ENCODE peak calls at places on chromosomes 16 and 17, in eight cellular contexts. M, K, W, S, I, U, V and J are unnamed samples. For H3K36me3, the result is how much of the 10 kb centered on the place peaks cover.

GRCh38 chr17:61144876-61145564 is 254.6 kb upstream of the TBX2 start:
- DNase-seq in M (no peak), K (no peak), W (no peak), S (no peak), I (no peak), U (no peak), V (no peak), J (no peak)

GRCh38 chr17:48542114-48542955 is 2.6 kb downstream of the HOXB2 start:
- DNase-seq in M (no peak), K (no peak), W (no peak), S (no peak), I (no peak), U (no peak), V (peak), J (no peak)

GRCh38 chr17:30950669-30951399 is 20.0 kb upstream of the RNF135 start:
- DNase-seq in M (peak), K (no peak), W (peak), S (peak), I (peak), U (peak), V (peak), J (peak)

GRCh38 chr16:47507701-47508100 is 46.6 kb downstream of the PHKB start:
- DNase-seq in M (no peak), K (no peak), W (no peak), S (no peak), I (no peak), U (no peak), V (no peak), J (no peak)

GRCh38 chr17:44222112-44222869 is 2.8 kb upstream of the UBTF start:
- DNase-seq in M (no peak), K (peak), W (peak), S (peak), I (peak), U (peak), V (peak), J (peak)

GRCh38 chr17:4733073-4733531 is 1.9 kb downstream of the MED11 start:
- DNase-seq in M (no peak), K (no peak), W (no peak), S (no peak), I (no peak), U (no peak), V (no peak), J (peak)

GRCh38 chr17:77098884-77099545 is 41.8 kb upstream of the SEC14L1 start:
- DNase-seq in M (no peak), K (no peak), W (peak), S (peak), I (peak), U (peak), V (no peak), J (no peak)

GRCh38 chr16:66740010-66740409 is 11.4 kb downstream of the DYNC1LI2 start:
- DNase-seq in M (no peak), K (no peak), W (no peak), S (no peak), I (no peak), U (peak), V (no peak), J (no peak)

GRCh38 chr16:24189941-24190340 is 66.2 kb upstream of the CACNG3 start:
- DNase-seq in M (no peak), K (no peak), W (no peak), S (no peak), I (no peak), U (no peak), V (no peak), J (no peak)

GRCh38 chr16:7791191-7791590 is 458.5 kb downstream of the RBFOX1 start:
- DNase-seq in M (no peak), K (no peak), W (no peak), S (no peak), I (no peak), U (no peak), V (no peak), J (no peak)

GRCh38 chr17:7842950-7843535 is 9.0 kb downstream of the KDM6B start:
- DNase-seq in M (no peak), K (peak), W (peak), S (peak), I (peak), U (peak), V (peak), J (peak)

GRCh38 chr16:27437946-27438345 is 36.0 kb downstream of the IL21R start:
- DNase-seq in M (no peak), K (no peak), W (no peak), S (no peak), I (no peak), U (no peak), V (no peak), J (no peak)

GRCh38 chr16:11297492-11298142 is 16.5 kb upstream of the PRM1 start:
- DNase-seq in M (peak), K (no peak), W (peak), S (peak), I (peak), U (peak), V (peak), J (peak)

GRCh38 chr17:54261465-54261864 is 438.7 kb downstream of the KIF2B start:
- DNase-seq in M (no peak), K (no peak), W (no peak), S (no peak), I (no peak), U (no peak), V (no peak), J (no peak)
- H3K36me3 ChIP-seq in M (under half), K (under half), W (under half), S (under half), I (under half), U (under half), V (under half), J (under half)

DNA sequence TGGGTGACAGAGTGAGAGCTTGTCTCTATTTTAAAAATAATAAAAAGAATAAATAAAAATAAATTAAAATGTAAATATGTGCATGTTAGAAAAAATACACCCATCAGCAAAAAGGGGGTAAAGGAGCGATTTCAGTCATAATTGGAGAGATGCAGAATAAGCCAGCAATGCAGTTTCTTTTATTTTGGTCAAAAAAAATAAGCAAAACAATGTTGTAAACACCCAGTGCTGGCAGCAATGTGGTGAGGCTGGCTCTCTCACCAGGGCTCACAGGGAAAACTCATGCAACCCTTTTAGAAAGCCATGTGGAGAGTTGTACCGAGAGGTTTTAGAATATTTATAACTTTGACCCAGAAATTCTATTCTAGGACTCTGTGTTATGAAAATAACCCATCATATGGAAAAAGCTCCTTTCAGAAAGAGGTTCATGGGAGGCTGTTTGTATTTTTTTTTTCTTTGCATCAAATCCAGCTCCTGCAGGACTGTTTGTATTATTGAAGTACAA is 8.5 kb downstream of the STH start:
- DNase-seq in M (no peak), K (no peak), W (no peak), S (no peak), I (no peak), U (no peak), V (no peak), J (no peak)
- H3K36me3 ChIP-seq in M (under half), K (under half), W (under half), S (under half), I (under half), U (under half), V (under half), J (under half)

GRCh38 chr16:15729152-15729551 is 79.1 kb downstream of the NDE1 start:
- DNase-seq in M (no peak), K (no peak), W (no peak), S (no peak), I (no peak), U (no peak), V (no peak), J (no peak)
- H3K36me3 ChIP-seq in M (half or more), K (under half), W (under half), S (under half), I (under half), U (under half), V (under half), J (under half)

DNA sequence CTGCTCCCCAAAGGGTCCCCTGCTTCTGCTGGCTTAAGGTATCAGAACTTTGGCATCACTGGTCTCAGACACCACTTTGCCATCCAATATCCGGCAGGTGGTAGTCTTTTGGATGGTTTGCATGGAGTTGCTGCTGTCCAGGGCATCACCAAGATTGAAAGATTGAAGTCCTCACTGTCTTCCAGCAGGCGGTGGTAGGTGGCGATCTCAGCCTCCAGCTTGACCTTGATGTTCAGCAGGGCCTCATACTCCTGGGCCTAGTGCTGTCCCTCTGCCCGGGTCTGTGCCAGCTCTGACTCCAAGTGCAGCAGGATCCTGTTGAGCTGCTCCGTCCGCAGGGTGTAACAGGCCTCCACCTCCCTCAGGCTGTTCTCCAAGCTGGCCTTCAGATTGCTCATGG is 43.0 kb upstream of the TMEM97 start:
- DNase-seq in M (no peak), K (no peak), W (no peak), S (no peak), I (no peak), U (no peak), V (no peak), J (no peak)
- H3K36me3 ChIP-seq in M (under half), K (under half), W (under half), S (under half), I (under half), U (under half), V (under half), J (under half)

GRCh38 chr17:18323507-18324139 is 8.5 kb downstream of the SMCR8 start:
- DNase-seq in M (no peak), K (no peak), W (no peak), S (no peak), I (no peak), U (no peak), V (no peak), J (no peak)

GRCh38 chr17:18326039-18326438 is 10.9 kb downstream of the SMCR8 start:
- DNase-seq in M (no peak), K (no peak), W (no peak), S (no peak), I (no peak), U (no peak), V (no peak), J (no peak)

GRCh38 chr17:18322522-18322921 is 7.4 kb downstream of the SMCR8 start:
- DNase-seq in M (no peak), K (no peak), W (no peak), S (no peak), I (no peak), U (no peak), V (no peak), J (no peak)

GRCh38 chr17:18323007-18323406 is 7.9 kb downstream of the SMCR8 start:
- DNase-seq in M (no peak), K (no peak), W (no peak), S (no peak), I (no peak), U (no peak), V (no peak), J (no peak)

DNA sequence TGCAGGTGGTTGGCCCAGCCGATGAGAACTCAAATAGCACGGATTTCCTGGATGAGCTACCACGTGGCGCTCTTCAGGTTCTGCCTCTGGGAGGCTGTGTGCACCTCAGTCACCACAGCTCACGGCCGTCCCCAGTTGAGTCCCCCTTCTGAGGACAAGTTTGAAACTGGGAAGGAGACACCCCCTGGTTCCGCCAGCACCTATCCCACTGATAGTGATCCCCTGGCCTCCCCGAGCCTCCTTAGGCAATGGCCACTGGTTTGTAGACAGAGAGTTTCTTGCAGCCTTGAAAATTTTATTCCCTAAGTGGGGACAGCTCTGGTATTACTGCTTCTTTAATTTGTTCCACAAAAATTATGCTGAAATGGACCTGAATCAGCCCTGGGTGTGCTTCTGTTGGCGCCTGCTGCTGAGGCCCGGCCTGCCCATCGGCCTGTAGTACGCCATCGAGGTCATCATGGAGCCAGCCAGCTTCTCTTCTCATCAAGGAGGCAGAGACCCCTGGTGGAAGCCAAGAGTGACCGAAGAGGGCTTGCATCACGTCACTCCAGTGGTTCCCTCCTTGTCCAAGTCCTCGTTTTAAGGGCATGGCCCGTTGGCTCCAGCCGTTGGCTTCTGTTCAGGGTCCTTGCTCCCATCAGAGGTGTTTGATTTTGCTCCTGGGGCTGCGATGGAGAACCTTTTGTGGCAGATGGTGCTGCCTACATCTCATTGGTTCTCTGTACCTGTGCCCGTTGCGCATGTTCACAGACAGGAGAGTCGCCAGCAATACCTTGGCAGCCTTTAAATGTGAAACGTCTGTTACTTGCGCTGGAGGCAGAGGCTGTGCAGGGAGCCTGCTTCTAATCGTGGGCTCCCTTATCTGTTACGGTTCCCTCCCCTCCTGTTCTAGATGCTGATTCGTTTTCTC is 9.3 kb downstream of the SMCR8 start:
- DNase-seq in M (no peak), K (no peak), W (no peak), S (no peak), I (no peak), U (no peak), V (peak), J (no peak)
- H3K36me3 ChIP-seq in M (under half), K (under half), W (under half), S (under half), I (under half), U (under half), V (under half), J (half or more)

DNA sequence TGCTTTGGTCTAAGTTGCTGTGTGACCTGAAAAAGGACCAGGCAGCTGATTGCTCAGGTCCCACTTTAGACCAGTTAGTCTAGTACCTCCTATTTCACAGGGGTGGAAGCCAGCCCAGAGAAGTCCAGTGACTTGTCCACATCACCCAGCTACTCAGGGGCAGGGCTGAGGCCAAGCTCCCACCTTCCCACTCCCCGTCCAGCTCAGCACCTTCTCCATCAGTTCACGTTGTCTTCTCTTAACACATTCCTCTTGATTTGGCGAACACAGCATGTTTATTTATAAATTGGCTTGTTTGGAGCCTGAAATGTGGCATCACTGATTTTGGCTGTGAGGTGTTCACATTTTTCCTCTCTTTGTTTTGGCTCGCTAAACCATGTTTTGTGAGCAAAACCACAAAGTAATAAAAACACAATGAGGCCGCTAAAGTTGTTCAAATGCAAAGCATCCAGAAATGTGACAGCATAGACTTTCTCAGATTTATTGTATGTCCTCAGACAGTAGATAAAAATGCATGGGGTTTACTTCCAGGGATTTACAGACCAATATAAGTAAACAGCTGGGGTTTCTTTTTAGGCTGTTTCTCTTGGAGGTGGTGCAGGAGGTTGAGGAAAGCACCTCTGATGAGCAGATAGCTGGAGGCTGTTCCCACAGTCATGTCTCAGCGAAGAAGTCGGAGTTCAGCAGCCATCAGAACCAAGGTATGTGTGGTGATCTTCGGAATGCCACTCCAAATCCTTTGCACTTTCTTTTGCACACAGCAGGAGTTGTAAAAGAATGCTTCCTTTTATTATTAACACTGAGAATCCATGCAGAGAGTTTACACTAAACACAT is 88.4 kb downstream of the PLXDC1 start:
- DNase-seq in M (no peak), K (no peak), W (peak), S (peak), I (no peak), U (no peak), V (no peak), J (no peak)
- H3K36me3 ChIP-seq in M (under half), K (under half), W (under half), S (under half), I (under half), U (under half), V (under half), J (under half)

GRCh38 chr16:68290455-68290854 is 20.3 kb downstream of the SLC7A6OS start:
- DNase-seq in M (no peak), K (no peak), W (no peak), S (no peak), I (no peak), U (no peak), V (no peak), J (no peak)

GRCh38 chr16:68291227-68291626 is 19.5 kb downstream of the SLC7A6OS start:
- DNase-seq in M (no peak), K (no peak), W (no peak), S (no peak), I (no peak), U (no peak), V (no peak), J (no peak)

GRCh38 chr16:68288252-68288650 is 22.5 kb downstream of the SLC7A6OS start:
- DNase-seq in M (no peak), K (no peak), W (no peak), S (no peak), I (no peak), U (no peak), V (no peak), J (no peak)

GRCh38 chr16:68289202-68289601 is 21.5 kb downstream of the SLC7A6OS start:
- DNase-seq in M (no peak), K (no peak), W (no peak), S (no peak), I (no peak), U (no peak), V (no peak), J (no peak)

DNA sequence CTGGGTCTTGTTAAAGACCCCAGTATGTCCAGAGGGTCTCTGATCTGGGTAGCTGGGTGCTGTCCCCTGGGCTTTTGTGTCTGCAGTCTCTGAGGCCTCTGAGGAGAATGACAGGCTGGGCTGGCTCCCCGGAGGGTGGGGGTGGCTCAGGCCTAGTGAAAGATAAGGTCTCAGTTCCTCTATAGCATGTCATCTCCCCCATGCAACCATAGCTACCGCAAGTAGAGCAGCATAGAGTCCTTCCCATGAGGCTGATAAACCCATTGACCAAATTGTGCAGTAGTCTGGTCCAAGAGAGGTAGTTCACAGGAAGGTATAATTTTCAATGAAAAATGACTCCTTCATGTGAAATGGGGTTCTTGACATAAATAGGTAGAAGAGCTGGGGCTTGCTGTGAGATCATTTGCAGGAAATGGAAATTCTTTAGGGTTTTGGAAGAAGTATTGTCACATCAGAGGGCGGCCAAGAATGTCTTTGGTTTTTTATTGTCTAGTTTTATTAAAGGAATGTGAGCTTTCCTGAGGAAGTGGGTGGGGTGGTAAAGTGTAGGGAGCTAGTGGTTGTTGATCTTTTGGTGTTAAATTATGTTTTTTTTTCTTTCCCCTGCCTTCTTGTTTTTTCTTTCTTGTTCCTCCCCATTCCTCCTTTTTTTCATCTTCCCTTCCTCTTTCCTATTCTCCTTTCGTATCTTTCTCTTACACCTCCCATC is 21.0 kb downstream of the SLC7A6OS start:
- DNase-seq in M (no peak), K (no peak), W (peak), S (no peak), I (no peak), U (no peak), V (no peak), J (no peak)
- H3K36me3 ChIP-seq in M (under half), K (under half), W (under half), S (under half), I (half or more), U (under half), V (under half), J (half or more)

DNA sequence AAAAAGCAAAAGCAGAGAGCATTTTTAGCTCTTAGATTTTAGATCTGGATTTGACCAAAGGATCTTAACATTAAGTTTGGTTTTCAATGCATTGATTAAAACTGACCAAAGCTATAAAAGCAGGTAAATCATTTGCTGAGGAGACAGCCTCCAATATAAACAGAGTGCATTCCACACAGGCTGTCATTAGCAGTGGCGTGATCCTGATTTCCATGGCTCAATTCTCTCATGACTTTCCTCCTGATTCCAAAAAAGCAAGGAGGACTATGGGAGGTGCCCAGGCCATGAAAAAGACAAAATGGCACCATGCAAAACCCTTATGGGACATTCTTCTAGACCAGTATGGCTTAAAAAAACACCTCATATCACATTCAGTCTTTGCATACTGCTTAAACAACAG is 53.5 kb downstream of the PARN start:
- DNase-seq in M (no peak), K (no peak), W (no peak), S (no peak), I (no peak), U (no peak), V (no peak), J (no peak)
- H3K36me3 ChIP-seq in M (under half), K (under half), W (under half), S (under half), I (under half), U (half or more), V (under half), J (half or more)